ENCODE peak calls at places on chromosomes 1 and 21, in six cellular contexts. F is HFF-Myc, H is BE2C, D is breast epithelium, M is mammary epithelial cell, T is AG10803. J is an unnamed sample.

GRCh38 chr1:23344987-23345472 is 946 bp upstream of the HNRNPR start:
- DNase-seq in M (no peak), H (peak; percentile 45), T (no peak), F (no peak), D (no peak), J (peak; percentile 34)

GRCh38 chr1:198408716-198409115 is 131.8 kb downstream of the ATP6V1G3 start:
- DNase-seq in T (no peak), M (no peak), H (no peak), D (no peak), F (no peak), J (no peak)

GRCh38 chr1:244077473-244078220 is 26.6 kb downstream of the ZBTB18 start:
- DNase-seq in T (no peak), D (no peak), H (no peak), F (no peak), M (no peak), J (no peak)

GRCh38 chr1:246582301-246583055 is 16.2 kb downstream of the CNST start:
- DNase-seq in T (no peak), D (no peak), H (no peak), M (no peak), F (no peak), J (no peak)

GRCh38 chr1:11938722-11939526 is 4.4 kb downstream of the PLOD1 start:
- DNase-seq in T (no peak), D (no peak), H (peak; percentile 80), F (no peak), M (peak; percentile 19), J (peak; percentile 77)

GRCh38 chr1:114509596-114510234 is 1.3 kb downstream of the TRIM33 start:
- DNase-seq in H (no peak), D (no peak), M (peak; percentile 19), F (no peak), T (no peak), J (no peak)

GRCh38 chr1:241412646-241413045 is 55.6 kb upstream of the RGS7 start:
- DNase-seq in D (no peak), F (no peak), H (no peak), T (no peak), M (no peak), J (no peak)

GRCh38 chr1:24418898-24419628 is 3.5 kb downstream of the NIPAL3 start:
- DNase-seq in M (peak; percentile 79), T (peak; percentile 48), H (no peak), F (no peak), D (peak; percentile 80), J (no peak)

GRCh38 chr1:92096317-92096716 is 16.2 kb downstream of the BTBD8 start:
- DNase-seq in F (no peak), M (peak; percentile 46), D (no peak), H (no peak), T (peak; percentile 9), J (no peak)

GRCh38 chr1:220879509-220880366 is 495 bp downstream of the HLX start:
- DNase-seq in F (no peak), T (peak; percentile 44), M (peak; percentile 35), D (no peak), H (peak; percentile 74), J (peak; percentile 62)

GRCh38 chr1:43671626-43672330 is 21.8 kb downstream of the KDM4A start:
- DNase-seq in F (no peak), H (no peak), T (peak; percentile 82), D (no peak), M (peak; percentile 61), J (no peak)

GRCh38 chr1:65717815-65718454 is 74.8 kb upstream of the PDE4B start:
- DNase-seq in T (peak; percentile 56), H (no peak), D (no peak), M (no peak), F (no peak), J (peak; percentile 5)

GRCh38 chr1:96966536-96967138 is 245.1 kb downstream of the PTBP2 start:
- DNase-seq in M (peak; percentile 60), H (peak; percentile 85), F (peak; percentile 56), D (peak; percentile 61), T (peak; percentile 73), J (peak; percentile 56)

GRCh38 chr1:186089938-186090337 is 285.1 kb downstream of the TPR start:
- DNase-seq in D (no peak), M (no peak), F (no peak), H (no peak), T (no peak), J (no peak)

GRCh38 chr1:172203135-172203823 is 217.2 kb upstream of the C1orf105 start:
- DNase-seq in D (no peak), H (no peak), F (no peak), T (no peak), M (no peak), J (peak; percentile 80)

GRCh38 chr1:18261891-18262290 is 154.3 kb downstream of the IGSF21 start:
- DNase-seq in T (no peak), F (no peak), M (no peak), H (no peak), D (no peak), J (no peak)

GRCh38 chr1:168714012-168714411 is 15.0 kb downstream of the DPT start:
- DNase-seq in F (no peak), H (no peak), M (no peak), D (no peak), T (no peak), J (no peak)

GRCh38 chr1:25245809-25246599 is 1.2 kb downstream of the RSRP1 start:
- DNase-seq in F (no peak), T (peak; percentile 34), H (no peak), M (peak; percentile 31), D (no peak), J (no peak)

GRCh38 chr1:198771562-198772153 is 132.8 kb downstream of the PTPRC start:
- DNase-seq in T (peak; percentile 31), M (no peak), D (no peak), H (peak; percentile 60), F (no peak), J (peak; percentile 35)

GRCh38 chr1:200372095-200372884 is 37.5 kb downstream of the ZNF281 start:
- DNase-seq in D (no peak), H (no peak), F (no peak), T (peak; percentile 86), M (peak; percentile 73), J (no peak)

GRCh38 chr21:28337319-28337718 is 655.4 kb downstream of the LTN1 start:
- DNase-seq in F (peak; percentile 41), D (no peak), T (peak; percentile 72), M (peak; percentile 30), H (no peak), J (peak; percentile 71)

GRCh38 chr1:45995298-45995697 is 137.1 kb downstream of the PIK3R3 start:
- DNase-seq in F (no peak), H (no peak), M (no peak), T (peak; percentile 24), D (no peak), J (no peak)

GRCh38 chr1:112636597-112637256 is 17.1 kb downstream of the CAPZA1 start:
- DNase-seq in T (no peak), M (no peak), F (no peak), D (no peak), H (no peak), J (no peak)

GRCh38 chr1:215794151-215794550 is 227.0 kb downstream of the KCTD3 start:
- DNase-seq in F (no peak), H (no peak), T (no peak), D (no peak), M (no peak), J (no peak)

GRCh38 chr1:21652937-21653743 is 16.0 kb downstream of the RAP1GAP start:
- DNase-seq in T (no peak), H (no peak), M (no peak), D (no peak), F (no peak), J (no peak)

GRCh38 chr1:51673279-51673678 is 56.4 kb downstream of the OSBPL9 start:
- DNase-seq in M (no peak), F (no peak), D (no peak), T (no peak), H (no peak), J (no peak)

GRCh38 chr1:51666463-51666862 is 49.6 kb downstream of the OSBPL9 start:
- DNase-seq in D (no peak), T (peak; percentile 95), F (no peak), M (no peak), H (no peak), J (no peak)

GRCh38 chr1:51667556-51667955 is 50.7 kb downstream of the OSBPL9 start:
- DNase-seq in F (no peak), T (no peak), M (no peak), H (no peak), D (no peak), J (no peak)

GRCh38 chr1:51671527-51672325 is 54.8 kb downstream of the OSBPL9 start:
- DNase-seq in H (no peak), T (no peak), F (peak; percentile 58), M (no peak), D (no peak), J (no peak)

DNA sequence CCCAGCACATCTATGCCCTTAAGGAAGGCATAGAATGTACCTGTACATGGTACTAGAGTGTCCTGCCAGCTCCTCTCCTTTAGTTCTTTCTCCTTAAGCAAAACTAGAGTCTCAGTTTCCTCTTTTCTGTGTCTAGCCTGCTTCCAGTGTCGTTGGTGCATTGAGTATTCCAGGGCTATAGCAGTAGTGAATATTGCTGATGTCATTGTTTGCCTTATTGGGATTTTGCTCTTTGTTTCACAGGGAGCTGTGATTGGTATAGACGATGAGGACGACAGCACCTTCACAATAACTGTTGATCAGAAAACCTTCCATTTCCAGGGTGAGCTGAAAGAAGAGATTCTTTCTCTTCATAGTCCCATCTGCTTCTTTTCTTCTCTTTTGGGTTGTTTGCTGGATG is 52.3 kb downstream of the OSBPL9 start:
- DNase-seq in D (no peak), M (no peak), T (no peak), H (no peak), F (no peak), J (no peak)
- H3K4me3 ChIP-seq in D (no peak overlapping the region), M (no peak overlapping the region), T (no peak overlapping the region), H (no peak overlapping the region), F (no peak overlapping the region), J (no peak overlapping the region)

GRCh38 chr1:234933031-234933430 is 195.6 kb downstream of the TOMM20 start:
- DNase-seq in T (no peak), F (no peak), H (no peak), M (no peak), D (no peak), J (no peak)
- H3K4me3 ChIP-seq in T (no peak overlapping the region), F (no peak overlapping the region), H (no peak overlapping the region), M (no peak overlapping the region), D (no peak overlapping the region), J (no peak overlapping the region)

GRCh38 chr1:111271464-111271801 is 19.2 kb upstream of the CHIA start:
- DNase-seq in D (no peak), F (no peak), T (no peak), H (no peak), M (no peak), J (no peak)
- H3K4me3 ChIP-seq in D (no peak overlapping the region), F (no peak overlapping the region), T (no peak overlapping the region), H (no peak overlapping the region), M (no peak overlapping the region), J (no peak overlapping the region)

GRCh38 chr1:202162418-202163280 is 2.2 kb upstream of the PTPN7 start:
- DNase-seq in H (no peak), D (no peak), F (no peak), T (no peak), M (no peak), J (no peak)

GRCh38 chr1:202163281-202164270 is 3.2 kb upstream of the PTPN7 start:
- DNase-seq in M (no peak), F (no peak), H (no peak), T (no peak), D (no peak), J (no peak)

GRCh38 chr1:202165942-202166843 is 5.8 kb upstream of the PTPN7 start:
- DNase-seq in T (no peak), M (no peak), D (no peak), F (no peak), H (no peak), J (no peak)

GRCh38 chr1:202165267-202165941 is 5.0 kb upstream of the PTPN7 start:
- DNase-seq in F (no peak), D (no peak), H (no peak), M (no peak), T (no peak), J (no peak)

GRCh38 chr1:202164271-202165037 is 4.1 kb upstream of the PTPN7 start:
- DNase-seq in D (no peak), M (no peak), T (no peak), H (no peak), F (no peak), J (no peak)
- H3K4me3 ChIP-seq in D (no peak overlapping the region), M (no peak overlapping the region), T (no peak overlapping the region), H (no peak overlapping the region), F (no peak overlapping the region), J (no peak overlapping the region)